ENCODE peak calls at places on chromosomes 6 and 20, in six cellular contexts. One of them, this sample, is unnamed.

GRCh38 chr6:108836061-108836460 is 12.2 kb upstream of the ARMC2 start:
- DNase-seq in GM12865: no peak
- DNase-seq in heart right ventricle: no peak
- DNase-seq in left ventricle myocardium inferior: no peak
- DNase-seq in ovary: no peak
- DNase-seq in A549: no peak
- DNase-seq in this sample: no peak

GRCh38 chr6:132764370-132764769 is 6.7 kb upstream of the VNN2 start:
- DNase-seq in left ventricle myocardium inferior: peak; percentile 38
- DNase-seq in ovary: no peak
- DNase-seq in GM12865: no peak
- DNase-seq in A549: peak; percentile 10
- DNase-seq in heart right ventricle: peak; percentile 30
- DNase-seq in this sample: no peak

GRCh38 chr20:48017504-48017903 is 232.2 kb upstream of the SULF2 start:
- DNase-seq in left ventricle myocardium inferior: no peak
- DNase-seq in GM12865: no peak
- DNase-seq in heart right ventricle: no peak
- DNase-seq in ovary: no peak
- DNase-seq in A549: no peak
- DNase-seq in this sample: no peak

GRCh38 chr6:168500519-168500918 is 59.5 kb downstream of the SMOC2 start:
- DNase-seq in GM12865: no peak
- DNase-seq in A549: no peak
- DNase-seq in ovary: no peak
- DNase-seq in heart right ventricle: no peak
- DNase-seq in left ventricle myocardium inferior: no peak
- DNase-seq in this sample: no peak

GRCh38 chr6:145842693-145843546 is 28.3 kb upstream of the FBXO30 start:
- DNase-seq in left ventricle myocardium inferior: no peak
- DNase-seq in ovary: no peak
- DNase-seq in GM12865: no peak
- DNase-seq in A549: no peak
- DNase-seq in heart right ventricle: no peak
- DNase-seq in this sample: no peak

GRCh38 chr6:37696220-37696840 is 1.4 kb downstream of the MDGA1 start:
- DNase-seq in left ventricle myocardium inferior: no peak
- DNase-seq in GM12865: peak; percentile 42
- DNase-seq in ovary: peak; percentile 38
- DNase-seq in heart right ventricle: peak; percentile 31
- DNase-seq in A549: no peak
- DNase-seq in this sample: no peak

GRCh38 chr6:167683028-167683862 is 143.5 kb upstream of the AFDN start:
- DNase-seq in left ventricle myocardium inferior: peak; percentile 65
- DNase-seq in GM12865: no peak
- DNase-seq in ovary: peak; percentile 81
- DNase-seq in heart right ventricle: peak; percentile 42
- DNase-seq in A549: peak; percentile 15
- DNase-seq in this sample: no peak

GRCh38 chr6:36724514-36725385 is 27.1 kb downstream of the RAB44 start:
- DNase-seq in ovary: peak; percentile 78
- DNase-seq in heart right ventricle: peak; percentile 60
- DNase-seq in GM12865: peak; percentile 70
- DNase-seq in left ventricle myocardium inferior: peak; percentile 56
- DNase-seq in A549: peak; percentile 72
- DNase-seq in this sample: peak; percentile 76

GRCh38 chr6:42028234-42029061 is 21.9 kb upstream of the TAF8 start:
- DNase-seq in A549: peak; percentile 62
- DNase-seq in left ventricle myocardium inferior: no peak
- DNase-seq in heart right ventricle: peak; percentile 20
- DNase-seq in ovary: no peak
- DNase-seq in GM12865: no peak
- DNase-seq in this sample: peak; percentile 27

GRCh38 chr6:89410231-89411018 is 1.6 kb downstream of the RRAGD start:
- DNase-seq in left ventricle myocardium inferior: no peak
- DNase-seq in A549: no peak
- DNase-seq in ovary: no peak
- DNase-seq in heart right ventricle: no peak
- DNase-seq in GM12865: peak; percentile 55
- DNase-seq in this sample: no peak

GRCh38 chr6:8589941-8590676 is 154.8 kb upstream of the SLC35B3 start:
- DNase-seq in heart right ventricle: no peak
- DNase-seq in left ventricle myocardium inferior: no peak
- DNase-seq in GM12865: no peak
- DNase-seq in A549: no peak
- DNase-seq in ovary: no peak
- DNase-seq in this sample: no peak

GRCh38 chr6:68559052-68559451 is 76.0 kb upstream of the ADGRB3 start:
- DNase-seq in left ventricle myocardium inferior: no peak
- DNase-seq in ovary: no peak
- DNase-seq in A549: no peak
- DNase-seq in heart right ventricle: no peak
- DNase-seq in GM12865: no peak
- DNase-seq in this sample: no peak

GRCh38 chr6:37222125-37222967 is 35.2 kb upstream of the TBC1D22B start:
- DNase-seq in heart right ventricle: peak; percentile 75
- DNase-seq in ovary: peak; percentile 77
- DNase-seq in left ventricle myocardium inferior: peak; percentile 79
- DNase-seq in GM12865: peak; percentile 87
- DNase-seq in A549: peak; percentile 77
- DNase-seq in this sample: peak; percentile 59

GRCh38 chr6:89413006-89413400 is 930 bp upstream of the RRAGD start:
- DNase-seq in left ventricle myocardium inferior: no peak
- DNase-seq in ovary: no peak
- DNase-seq in GM12865: no peak
- DNase-seq in heart right ventricle: no peak
- DNase-seq in A549: no peak
- DNase-seq in this sample: peak; percentile 31

GRCh38 chr6:98117072-98117471 is 717.3 kb upstream of the POU3F2 start:
- DNase-seq in left ventricle myocardium inferior: no peak
- DNase-seq in GM12865: no peak
- DNase-seq in ovary: no peak
- DNase-seq in A549: no peak
- DNase-seq in heart right ventricle: no peak
- DNase-seq in this sample: no peak

GRCh38 chr6:70162972-70163371 is 139.9 kb downstream of the COL9A1 start:
- DNase-seq in GM12865: no peak
- DNase-seq in A549: no peak
- DNase-seq in heart right ventricle: no peak
- DNase-seq in ovary: no peak
- DNase-seq in left ventricle myocardium inferior: no peak
- DNase-seq in this sample: no peak

GRCh38 chr6:149907317-149907716 is 9.4 kb upstream of the RAET1E start:
- DNase-seq in left ventricle myocardium inferior: no peak
- DNase-seq in A549: no peak
- DNase-seq in heart right ventricle: no peak
- DNase-seq in GM12865: no peak
- DNase-seq in ovary: no peak
- DNase-seq in this sample: no peak

GRCh38 chr6:142856607-142856856 is 88.4 kb downstream of the HIVEP2 start:
- DNase-seq in heart right ventricle: no peak
- DNase-seq in left ventricle myocardium inferior: no peak
- DNase-seq in A549: no peak
- DNase-seq in ovary: no peak
- DNase-seq in GM12865: no peak
- DNase-seq in this sample: no peak
- H3K4me3 ChIP-seq in heart right ventricle: no peak overlapping the region
- H3K4me3 ChIP-seq in left ventricle myocardium inferior: no peak overlapping the region
- H3K4me3 ChIP-seq in A549: no peak overlapping the region
- H3K4me3 ChIP-seq in ovary: no peak overlapping the region
- H3K4me3 ChIP-seq in GM12865: peak overlapping the region; percentile 38
- H3K4me3 ChIP-seq in this sample: no peak overlapping the region

GRCh38 chr6:116280161-116280959 is 630 bp upstream of the TSPYL1 start:
- DNase-seq in heart right ventricle: no peak
- DNase-seq in left ventricle myocardium inferior: no peak
- DNase-seq in ovary: peak; percentile 25
- DNase-seq in GM12865: peak; percentile 24
- DNase-seq in A549: no peak
- DNase-seq in this sample: no peak
- H3K4me3 ChIP-seq in heart right ventricle: peak overlapping the region; percentile 84
- H3K4me3 ChIP-seq in left ventricle myocardium inferior: peak overlapping the region; percentile 85
- H3K4me3 ChIP-seq in ovary: peak overlapping the region; percentile 93
- H3K4me3 ChIP-seq in GM12865: peak overlapping the region; percentile 77
- H3K4me3 ChIP-seq in A549: peak overlapping the region; percentile 100
- H3K4me3 ChIP-seq in this sample: peak overlapping the region; percentile 85

DNA sequence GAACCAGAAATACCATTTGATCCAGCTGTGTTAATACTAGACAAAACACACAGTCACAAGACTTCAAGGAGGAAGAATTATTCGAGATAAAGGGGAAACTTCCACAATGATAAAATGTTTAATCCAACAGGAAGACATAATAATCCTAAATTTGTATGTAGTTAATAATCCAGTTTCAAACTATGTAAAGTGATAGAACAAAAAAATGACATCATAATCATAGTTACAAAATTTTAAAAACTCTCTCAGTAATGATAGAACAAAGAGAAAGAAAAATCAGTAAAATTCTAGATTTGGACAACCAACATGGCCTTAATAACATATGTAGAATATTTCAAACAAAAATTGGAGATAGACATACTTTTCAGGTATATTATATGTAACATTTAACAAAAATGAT is 38.9 kb downstream of the LINC00237 start:
- DNase-seq in heart right ventricle: no peak
- DNase-seq in left ventricle myocardium inferior: no peak
- DNase-seq in GM12865: no peak
- DNase-seq in A549: no peak
- DNase-seq in ovary: no peak
- DNase-seq in this sample: no peak
- H3K4me3 ChIP-seq in heart right ventricle: no peak overlapping the region
- H3K4me3 ChIP-seq in left ventricle myocardium inferior: no peak overlapping the region
- H3K4me3 ChIP-seq in GM12865: no peak overlapping the region
- H3K4me3 ChIP-seq in A549: no peak overlapping the region
- H3K4me3 ChIP-seq in ovary: no peak overlapping the region
- H3K4me3 ChIP-seq in this sample: no peak overlapping the region

DNA sequence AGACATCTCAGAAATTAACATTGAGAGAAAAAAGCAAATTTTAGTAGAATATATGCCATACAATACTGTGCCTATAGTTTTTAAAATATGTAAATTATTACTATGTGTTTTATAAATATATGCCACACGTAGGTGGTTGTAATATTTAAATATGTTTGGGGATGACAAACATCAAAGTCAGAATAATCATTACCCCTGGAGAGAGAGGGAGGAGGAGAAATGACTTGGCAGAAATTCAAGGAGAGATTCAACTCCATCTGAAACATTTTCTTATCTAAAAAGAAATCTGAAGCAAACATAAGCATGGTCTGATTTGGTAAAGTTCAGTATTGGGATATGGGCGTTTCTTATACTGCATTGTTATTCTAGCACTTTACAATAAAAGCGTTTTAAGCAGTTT is 475.6 kb downstream of the QKI start:
- DNase-seq in GM12865: no peak
- DNase-seq in ovary: no peak
- DNase-seq in left ventricle myocardium inferior: no peak
- DNase-seq in heart right ventricle: no peak
- DNase-seq in A549: no peak
- DNase-seq in this sample: no peak
- H3K4me3 ChIP-seq in GM12865: no peak overlapping the region
- H3K4me3 ChIP-seq in ovary: no peak overlapping the region
- H3K4me3 ChIP-seq in left ventricle myocardium inferior: no peak overlapping the region
- H3K4me3 ChIP-seq in heart right ventricle: no peak overlapping the region
- H3K4me3 ChIP-seq in A549: no peak overlapping the region
- H3K4me3 ChIP-seq in this sample: no peak overlapping the region

GRCh38 chr20:62387993-62388635 is 1.2 kb downstream of the RPS21 start:
- DNase-seq in GM12865: no peak
- DNase-seq in A549: no peak
- DNase-seq in ovary: no peak
- DNase-seq in left ventricle myocardium inferior: no peak
- DNase-seq in heart right ventricle: no peak
- DNase-seq in this sample: no peak
- H3K4me3 ChIP-seq in GM12865: peak overlapping the region; percentile 74
- H3K4me3 ChIP-seq in A549: peak overlapping the region; percentile 94
- H3K4me3 ChIP-seq in ovary: peak overlapping the region; percentile 92
- H3K4me3 ChIP-seq in left ventricle myocardium inferior: peak overlapping the region; percentile 94
- H3K4me3 ChIP-seq in heart right ventricle: peak overlapping the region; percentile 78
- H3K4me3 ChIP-seq in this sample: peak overlapping the region; percentile 97

GRCh38 chr20:10540636-10541493 is 105.8 kb downstream of the SLX4IP start:
- DNase-seq in ovary: no peak
- DNase-seq in GM12865: no peak
- DNase-seq in left ventricle myocardium inferior: no peak
- DNase-seq in heart right ventricle: no peak
- DNase-seq in A549: peak; percentile 37
- DNase-seq in this sample: no peak
- H3K4me3 ChIP-seq in ovary: no peak overlapping the region
- H3K4me3 ChIP-seq in GM12865: no peak overlapping the region
- H3K4me3 ChIP-seq in left ventricle myocardium inferior: no peak overlapping the region
- H3K4me3 ChIP-seq in heart right ventricle: no peak overlapping the region
- H3K4me3 ChIP-seq in A549: peak overlapping the region; percentile 19
- H3K4me3 ChIP-seq in this sample: no peak overlapping the region

DNA sequence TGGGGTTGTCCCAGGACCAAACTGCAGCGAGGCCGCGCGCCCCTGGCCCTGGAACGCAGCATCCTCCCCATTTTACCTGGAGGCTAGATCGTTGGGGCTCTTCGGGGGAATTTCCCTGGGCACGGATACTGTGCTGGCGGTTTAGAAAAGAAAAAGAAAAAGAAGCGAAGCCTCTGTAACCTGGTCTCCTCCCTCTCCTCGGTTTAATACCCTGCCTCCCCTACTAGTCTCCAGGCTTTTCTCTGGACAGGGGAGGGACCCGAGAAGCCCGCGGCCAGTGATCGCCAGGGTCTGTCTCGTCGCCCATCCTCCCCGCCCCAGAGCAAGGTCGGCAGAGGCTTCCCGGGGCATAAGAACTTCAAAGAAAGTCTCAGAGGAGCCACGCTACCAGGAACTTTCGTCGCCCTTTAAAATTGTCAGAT is 6.1 kb upstream of the LAMP5 start:
- DNase-seq in A549: no peak
- DNase-seq in GM12865: no peak
- DNase-seq in ovary: no peak
- DNase-seq in left ventricle myocardium inferior: no peak
- DNase-seq in heart right ventricle: no peak
- DNase-seq in this sample: no peak
- H3K4me3 ChIP-seq in A549: no peak overlapping the region
- H3K4me3 ChIP-seq in GM12865: peak overlapping the region; percentile 28
- H3K4me3 ChIP-seq in ovary: no peak overlapping the region
- H3K4me3 ChIP-seq in left ventricle myocardium inferior: no peak overlapping the region
- H3K4me3 ChIP-seq in heart right ventricle: no peak overlapping the region
- H3K4me3 ChIP-seq in this sample: no peak overlapping the region